ENCODE peak calls at places on chromosomes 5 and 9, in five cellular contexts. H is activated CD4-positive, alpha-beta T cell treated with anti-CD3 and anti-CD28 coated beads for 48 hours; I is astrocyte; P is epithelial cell of esophagus; F is ACHN. X is an unnamed sample.

GRCh38 chr5:57032151-57032551 is 80.2 kb upstream of the MIER3 start:
- DNase-seq in H (no peak), I (no peak), P (peak), F (no peak), X (no peak)

GRCh38 chr9:93959739-93960154 is 4.6 kb upstream of the BARX1 start:
- DNase-seq in H (no peak), I (no peak), P (no peak), F (no peak), X (no peak)

GRCh38 chr9:69816775-69817174 is 3.8 kb upstream of the CFAP95 start:
- DNase-seq in H (no peak), I (no peak), P (no peak), F (no peak), X (no peak)

GRCh38 chr5:160460377-160461049 is 38.9 kb downstream of the PTTG1 start:
- DNase-seq in H (no peak), I (peak), P (no peak), F (no peak), X (no peak)

GRCh38 chr9:120773218-120773617 is 20.0 kb downstream of the FBXW2 start:
- DNase-seq in H (no peak), I (no peak), P (no peak), F (no peak), X (no peak)

GRCh38 chr9:24258626-24259025 is 287.1 kb downstream of the IZUMO3 start:
- DNase-seq in H (no peak), I (no peak), P (no peak), F (no peak), X (no peak)

GRCh38 chr9:126485662-126486061 is 128.1 kb upstream of the LMX1B start:
- DNase-seq in H (no peak), I (no peak), P (no peak), F (no peak), X (no peak)

GRCh38 chr5:139660105-139660915 is 12.2 kb downstream of the CXXC5 start:
- DNase-seq in H (no peak), I (no peak), P (peak), F (peak), X (no peak)

GRCh38 chr9:84340535-84340934 is at the start of gene SLC28A3:
- DNase-seq in H (no peak), I (no peak), P (peak), F (no peak), X (no peak)

GRCh38 chr5:104444656-104445055 is 882.1 kb upstream of the NUDT12 start:
- DNase-seq in H (no peak), I (no peak), P (no peak), F (no peak), X (no peak)

GRCh38 chr9:123414921-123415592 is 59.1 kb downstream of the CRB2 start:
- DNase-seq in H (no peak), I (no peak), P (no peak), F (no peak), X (no peak)

GRCh38 chr5:61449756-61450155 is 117.7 kb downstream of the ZSWIM6 start:
- DNase-seq in H (no peak), I (no peak), P (peak), F (peak), X (no peak)

GRCh38 chr5:137122558-137122957 is 376.6 kb downstream of the SPOCK1 start:
- DNase-seq in H (no peak), I (no peak), P (no peak), F (no peak), X (no peak)

GRCh38 chr9:109048822-109049221 is 35.5 kb upstream of the CTNNAL1 start:
- DNase-seq in H (no peak), I (no peak), P (no peak), F (no peak), X (no peak)

GRCh38 chr5:96235008-96235910 is 197.8 kb downstream of the PCSK1 start:
- DNase-seq in H (no peak), I (peak), P (no peak), F (no peak), X (no peak)